ENCODE peak calls at places on chromosomes 11 and 22, in four cellular contexts. C is stimulated activated CD4-positive, alpha-beta T cell treated with anti-CD3 and anti-CD28 coated beads, TNF-alpha, amount 100 ng/mL, for 1 hour; L is T-helper 2 cell; G is AG09319. K is an unnamed sample.
A peak's percentile ranks its signal among the peaks of the same experiment; 100 is the strongest.

GRCh38 chr22:31096637-31097274 is 10.6 kb downstream of the SELENOM start:
- DNase-seq in C (no peak), L (no peak), G (no peak), K (no peak)

GRCh38 chr22:20027966-20028854 is 7.3 kb downstream of the TANGO2 start:
- DNase-seq in C (no peak), L (no peak), G (no peak), K (no peak)

GRCh38 chr11:64729851-64730382 is 6.9 kb upstream of the NRXN2 start:
- DNase-seq in C (no peak), L (no peak), G (no peak), K (no peak)

GRCh38 chr22:37442537-37442936 is 15.3 kb upstream of the ELFN2 start:
- DNase-seq in C (no peak), L (peak; percentile 29), G (no peak), K (no peak)

GRCh38 chr11:17921620-17922473 is 91.0 kb downstream of the SERGEF start:
- DNase-seq in C (no peak), L (no peak), G (peak; percentile 43), K (no peak)

GRCh38 chr11:119758291-119758690 is 29.3 kb upstream of the NECTIN1 start:
- DNase-seq in C (no peak), L (no peak), G (no peak), K (no peak)

GRCh38 chr22:46931414-46931813 is 169.0 kb downstream of the TBC1D22A start:
- DNase-seq in C (no peak), L (no peak), G (no peak), K (no peak)

GRCh38 chr11:61712911-61713310 is 32.7 kb downstream of the DAGLA start:
- DNase-seq in C (no peak), L (no peak), G (no peak), K (no peak)

GRCh38 chr22:37630839-37631435 is 8.5 kb upstream of the SH3BP1 start:
- DNase-seq in C (no peak), L (no peak), G (no peak), K (no peak)

GRCh38 chr11:45959851-45960250 is 37.4 kb downstream of the LARGE2 start:
- DNase-seq in C (no peak), L (no peak), G (no peak), K (no peak)

GRCh38 chr22:27543460-27543859 is 258.1 kb downstream of the MN1 start:
- DNase-seq in C (no peak), L (no peak), G (no peak), K (no peak)

GRCh38 chr22:50621491-50621880 is 6.5 kb downstream of the ARSA start:
- DNase-seq in C (no peak), L (peak; percentile 96), G (no peak), K (no peak)

GRCh38 chr22:27635435-27635834 is 166.1 kb downstream of the MN1 start:
- DNase-seq in C (no peak), L (no peak), G (no peak), K (no peak)

GRCh38 chr11:72191961-72192381 is at the start of gene FOLR1:
- DNase-seq in C (no peak), L (no peak), G (no peak), K (no peak)

GRCh38 chr11:134362192-134362901 is 30.6 kb downstream of the GLB1L2 start:
- DNase-seq in C (no peak), L (no peak), G (no peak), K (no peak)

GRCh38 chr22:44147821-44148574 is 32.7 kb upstream of the PARVG start:
- DNase-seq in C (no peak), L (no peak), G (no peak), K (no peak)

K was measured in NCI-H1048.